ENCODE peak calls at places on chromosomes 2 and 18, in eight cellular contexts. P, Q, E, A, V, F, J and B are unnamed samples.

GRCh38 chr2:6993230-6993640 is 76.0 kb downstream of the RNF144A start:
- DNase-seq in P (no peak), Q (peak), E (no peak), A (peak), V (no peak), F (peak), J (no peak), B (no peak)

GRCh38 chr2:61018319-61018750 is 280 bp upstream of the PUS10 start:
- DNase-seq in P (no peak), Q (no peak), E (no peak), A (no peak), V (no peak), F (no peak), J (no peak), B (no peak)

GRCh38 chr2:163191372-163191771 is 352.8 kb upstream of the KCNH7 start:
- DNase-seq in P (no peak), Q (no peak), E (no peak), A (no peak), V (peak), F (no peak), J (no peak), B (no peak)

GRCh38 chr2:187918996-187919821 is 365.0 kb upstream of the TFPI start:
- DNase-seq in P (no peak), Q (no peak), E (no peak), A (no peak), V (no peak), F (no peak), J (no peak), B (no peak)

GRCh38 chr2:29477186-29477585 is 362.0 kb downstream of the CLIP4 start:
- DNase-seq in P (no peak), Q (no peak), E (no peak), A (no peak), V (no peak), F (no peak), J (no peak), B (no peak)

GRCh38 chr18:10139783-10140410 is 226.1 kb downstream of the VAPA start:
- DNase-seq in P (no peak), Q (no peak), E (no peak), A (no peak), V (no peak), F (no peak), J (no peak), B (no peak)

GRCh38 chr2:88831792-88832248 is 140.3 kb downstream of the RPIA start:
- DNase-seq in P (no peak), Q (no peak), E (peak), A (peak), V (peak), F (peak), J (no peak), B (no peak)

GRCh38 chr18:50737127-50737526 is 82.7 kb downstream of the MRO start:
- DNase-seq in P (no peak), Q (no peak), E (no peak), A (no peak), V (no peak), F (no peak), J (no peak), B (no peak)

GRCh38 chr2:17876590-17876989 is 1.9 kb upstream of the KCNS3 start:
- DNase-seq in P (no peak), Q (no peak), E (no peak), A (no peak), V (no peak), F (no peak), J (no peak), B (no peak)

GRCh38 chr2:17878222-17879136 is at the start of gene KCNS3:
- DNase-seq in P (peak), Q (no peak), E (no peak), A (peak), V (peak), F (peak), J (no peak), B (peak)

GRCh38 chr2:17879913-17880274 is 1.4 kb downstream of the KCNS3 start:
- DNase-seq in P (no peak), Q (no peak), E (no peak), A (no peak), V (no peak), F (no peak), J (no peak), B (no peak)

GRCh38 chr2:17877811-17878221 is 651 bp upstream of the KCNS3 start:
- DNase-seq in P (no peak), Q (no peak), E (no peak), A (no peak), V (peak), F (peak), J (no peak), B (no peak)

DNA sequence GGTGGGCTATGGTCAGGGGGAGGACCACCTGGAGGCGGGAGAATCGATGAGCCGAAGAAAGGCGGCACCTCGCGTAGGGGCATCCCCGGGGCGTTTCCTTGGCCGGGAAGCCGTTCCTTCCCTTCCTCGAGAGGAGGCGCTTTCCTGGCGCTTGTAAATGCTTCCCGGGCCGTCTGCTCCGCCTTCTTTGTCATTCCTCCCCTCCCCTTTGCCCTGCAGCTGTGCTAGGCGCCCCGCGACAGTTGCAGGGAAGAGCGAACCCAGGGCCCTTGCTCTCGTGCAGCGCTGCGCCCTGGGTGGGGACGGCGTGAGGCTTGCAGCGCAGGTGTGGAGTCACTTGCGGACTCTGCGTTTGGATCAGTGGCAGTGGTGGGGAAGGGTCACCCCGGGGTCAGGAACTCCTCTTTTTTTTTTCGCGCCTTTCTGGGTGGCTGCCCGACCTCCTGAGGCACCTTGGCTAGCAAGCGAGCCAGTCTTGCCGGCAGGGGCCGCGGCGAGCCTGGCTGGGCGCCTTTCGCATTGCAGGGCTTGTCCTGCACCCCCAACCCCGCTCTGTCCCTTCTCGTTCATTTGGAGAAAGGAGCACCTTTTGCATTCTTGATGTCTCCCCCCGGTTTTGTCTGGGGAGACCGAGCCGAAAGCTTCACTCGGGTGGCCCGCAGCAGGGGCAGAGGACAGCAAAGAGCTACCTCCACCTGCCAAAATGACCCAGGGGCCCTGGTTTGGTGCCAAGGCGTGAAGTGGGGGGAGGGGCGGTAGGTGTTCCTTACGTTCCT is 858 bp downstream of the KCNS3 start:
- DNase-seq in P (peak), Q (peak), E (no peak), A (peak), V (no peak), F (peak), J (no peak), B (peak)
- TF ChIP-seq CTCF in P (no peak), Q (no peak), E (no peak), A (peak), V (no peak), F (peak), J (peak), B (no peak)

GRCh38 chr2:69720404-69720803 is 21.5 kb upstream of the ANXA4 start:
- DNase-seq in P (no peak), Q (no peak), E (no peak), A (no peak), V (no peak), F (no peak), J (no peak), B (no peak)
- TF ChIP-seq CTCF in P (no peak), Q (no peak), E (no peak), A (no peak), V (peak), F (no peak), J (peak), B (peak)

DNA sequence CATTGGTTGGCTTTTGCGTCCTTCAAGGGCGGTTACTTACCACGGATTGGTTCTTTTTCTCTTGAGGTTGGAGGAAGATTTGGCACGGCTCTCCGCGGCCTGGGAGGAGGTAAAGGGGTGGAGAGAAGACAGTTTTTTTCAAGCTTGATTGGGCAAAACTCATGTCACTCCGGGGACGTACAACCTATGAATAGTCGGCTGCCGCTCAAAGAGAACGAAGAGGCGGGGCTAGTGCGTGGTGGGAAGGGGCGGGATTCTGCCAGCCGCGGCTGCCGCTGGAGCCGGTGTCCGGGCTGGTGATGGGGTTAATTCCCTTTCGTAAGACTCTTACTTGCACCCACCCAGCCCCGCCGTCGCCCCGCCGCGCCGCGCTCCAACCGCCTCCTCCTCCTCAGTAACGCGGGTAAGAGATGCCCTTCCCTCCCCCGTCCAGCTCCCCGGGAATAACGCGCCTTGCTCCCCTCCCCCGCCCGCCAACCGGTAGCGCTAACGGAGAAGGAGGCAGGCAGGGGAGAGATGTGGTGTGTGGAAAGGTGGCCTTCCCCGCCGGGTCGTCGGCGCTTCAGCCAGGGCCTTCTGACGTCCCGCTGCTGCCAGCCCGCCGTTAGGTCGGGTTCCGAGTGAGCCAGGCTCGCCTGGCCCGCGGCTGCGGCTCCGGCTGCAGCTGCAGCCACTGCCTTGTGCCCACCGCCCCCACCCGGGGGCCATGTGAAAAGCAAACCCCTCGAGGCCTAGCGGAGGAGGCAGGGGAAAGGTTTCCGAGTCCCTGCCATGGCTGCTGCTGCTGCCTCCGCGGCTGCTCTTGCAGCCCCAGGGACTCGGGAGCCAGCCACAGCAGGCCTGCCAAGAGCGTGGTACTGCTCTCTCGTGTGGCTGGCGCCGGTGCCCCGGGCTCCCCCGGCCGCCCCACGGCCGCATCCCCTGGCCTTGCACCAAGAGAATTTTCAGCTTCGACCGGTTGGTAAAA is at the start of gene R3HDM1:
- DNase-seq in P (peak), Q (peak), E (peak), A (peak), V (peak), F (peak), J (peak), B (peak)
- TF ChIP-seq CTCF in P (no peak), Q (no peak), E (no peak), A (no peak), V (no peak), F (no peak), J (no peak), B (no peak)

DNA sequence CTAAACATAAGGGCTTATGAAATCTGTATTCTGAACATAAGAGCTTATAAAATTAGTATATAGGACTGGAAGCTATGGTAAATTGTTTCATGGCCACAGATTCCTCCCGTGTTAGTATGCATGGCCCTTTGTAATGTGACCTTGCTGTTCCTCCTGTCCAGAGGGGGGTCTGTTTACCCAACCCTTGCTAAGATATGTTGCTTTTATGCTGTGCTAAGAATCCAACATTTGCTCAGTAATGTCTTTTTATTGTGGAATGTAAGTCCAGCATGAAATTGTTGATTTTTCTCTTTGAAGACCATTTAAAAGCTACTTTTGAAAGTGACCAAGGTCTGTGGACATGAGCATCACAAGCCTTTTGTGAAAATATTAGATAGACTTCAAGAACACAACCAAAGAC is 485.4 kb downstream of the PARD3B start:
- DNase-seq in P (no peak), Q (no peak), E (no peak), A (no peak), V (no peak), F (no peak), J (no peak), B (no peak)
- TF ChIP-seq CTCF in P (no peak), Q (no peak), E (no peak), A (no peak), V (no peak), F (no peak), J (no peak), B (no peak)